ENCODE peak calls at places on chromosomes 1 and 21, in seven cellular contexts. K is suprapubic skin, T is psoas muscle, I is colonic mucosa, Y is ovary, P is stomach, B is choroid plexus epithelial cell. X is an unnamed sample.

GRCh38 chr1:17370618-17371017 is 1.4 kb upstream of the PADI6 start:
- DNase-seq in K (no peak), T (no peak), I (no peak), Y (no peak), P (no peak), B (no peak), X (no peak)

GRCh38 chr1:56627636-56628039 is 17.5 kb upstream of the PRKAA2 start:
- DNase-seq in K (no peak), T (no peak), I (no peak), Y (no peak), P (no peak), B (peak; percentile 44), X (peak; percentile 8)

GRCh38 chr1:63408331-63408730 is 40.9 kb downstream of the ALG6 start:
- DNase-seq in K (no peak), T (no peak), I (no peak), Y (no peak), P (no peak), B (no peak), X (peak; percentile 46)

GRCh38 chr1:11908139-11909021 is 17.8 kb downstream of the KIAA2013 start:
- DNase-seq in K (peak; percentile 92), T (peak; percentile 87), I (peak; percentile 94), Y (peak; percentile 92), P (peak; percentile 92), B (peak; percentile 98), X (peak; percentile 97)

GRCh38 chr1:211386931-211387330 is 60.3 kb downstream of the TRAF5 start:
- DNase-seq in K (no peak), T (no peak), I (no peak), Y (no peak), P (no peak), B (peak; percentile 34), X (no peak)

GRCh38 chr1:160993544-160993943 is 27.4 kb downstream of the F11R start:
- DNase-seq in K (no peak), T (no peak), I (no peak), Y (no peak), P (no peak), B (peak; percentile 88), X (peak; percentile 48)

GRCh38 chr1:61561666-61562065 is 163.3 kb downstream of the TM2D1 start:
- DNase-seq in K (no peak), T (no peak), I (no peak), Y (no peak), P (no peak), B (peak; percentile 22), X (peak; percentile 76)

GRCh38 chr1:236659792-236660587 is 26.3 kb upstream of the ACTN2 start:
- DNase-seq in K (no peak), T (no peak), I (no peak), Y (no peak), P (no peak), B (no peak), X (no peak)

GRCh38 chr1:241972703-241973375 is 15.3 kb downstream of the BECN2 start:
- DNase-seq in K (no peak), T (no peak), I (no peak), Y (no peak), P (no peak), B (peak; percentile 49), X (peak; percentile 15)

GRCh38 chr21:43278359-43278758 is 109.6 kb downstream of the CRYAA start:
- DNase-seq in K (no peak), T (peak; percentile 33), I (no peak), Y (no peak), P (no peak), B (no peak), X (no peak)

GRCh38 chr1:198291924-198292323 is 135.1 kb downstream of the NEK7 start:
- DNase-seq in K (no peak), T (no peak), I (no peak), Y (no peak), P (no peak), B (no peak), X (no peak)

GRCh38 chr1:66624412-66625060 is 90.6 kb downstream of the SGIP1 start:
- DNase-seq in K (no peak), T (no peak), I (no peak), Y (no peak), P (no peak), B (peak; percentile 86), X (peak; percentile 54)

GRCh38 chr1:42721926-42722325 is 18.1 kb downstream of the CLDN19 start:
- DNase-seq in K (peak; percentile 6), T (no peak), I (no peak), Y (no peak), P (no peak), B (no peak), X (peak; percentile 34)

GRCh38 chr21:35427320-35428040 is 378.4 kb upstream of the RUNX1 start:
- DNase-seq in K (peak; percentile 73), T (no peak), I (no peak), Y (peak; percentile 20), P (no peak), B (no peak), X (no peak)

GRCh38 chr21:42143111-42143510 is 72.0 kb downstream of the UMODL1 start:
- DNase-seq in K (no peak), T (no peak), I (no peak), Y (no peak), P (no peak), B (no peak), X (no peak)

GRCh38 chr1:117237701-117238413 is 27.1 kb upstream of the VTCN1 start:
- DNase-seq in K (no peak), T (no peak), I (no peak), Y (peak; percentile 31), P (no peak), B (peak; percentile 27), X (no peak)

GRCh38 chr1:8082945-8083344 is 56.8 kb upstream of the ERRFI1 start:
- DNase-seq in K (no peak), T (no peak), I (no peak), Y (peak; percentile 42), P (no peak), B (peak; percentile 82), X (peak; percentile 71)

GRCh38 chr1:18324246-18324645 is 156.5 kb upstream of the KLHDC7A start:
- DNase-seq in K (no peak), T (no peak), I (no peak), Y (no peak), P (no peak), B (no peak), X (no peak)

GRCh38 chr1:96424882-96425281 is 296.7 kb upstream of the PTBP2 start:
- DNase-seq in K (no peak), T (no peak), I (no peak), Y (no peak), P (no peak), B (peak; percentile 53), X (no peak)

GRCh38 chr1:224266105-224266935 is 63.7 kb downstream of the NVL start:
- DNase-seq in K (no peak), T (no peak), I (no peak), Y (no peak), P (no peak), B (peak; percentile 15), X (no peak)

GRCh38 chr1:229430761-229431269 is 3.1 kb downstream of the ACTA1 start:
- DNase-seq in K (no peak), T (peak; percentile 94), I (peak; percentile 38), Y (no peak), P (peak; percentile 47), B (peak; percentile 54), X (peak; percentile 71)

GRCh38 chr1:196558424-196558823 is 49.8 kb downstream of the KCNT2 start:
- DNase-seq in K (no peak), T (no peak), I (no peak), Y (peak; percentile 43), P (no peak), B (peak; percentile 95), X (peak; percentile 52)

GRCh38 chr1:39576016-39576657 is 453 bp downstream of the PABPC4 start:
- DNase-seq in K (no peak), T (peak; percentile 81), I (peak; percentile 37), Y (peak; percentile 33), P (peak; percentile 30), B (peak; percentile 19), X (peak; percentile 38)

GRCh38 chr1:244461254-244462071 is at the start of gene CATSPERE:
- DNase-seq in K (peak; percentile 89), T (peak; percentile 94), I (peak; percentile 84), Y (peak; percentile 73), P (peak; percentile 93), B (peak; percentile 92), X (peak; percentile 94)

GRCh38 chr1:31736675-31737074 is 27.5 kb downstream of the ADGRB2 start:
- DNase-seq in K (no peak), T (no peak), I (peak; percentile 44), Y (no peak), P (peak; percentile 66), B (no peak), X (no peak)

GRCh38 chr1:154433161-154433681 is 28.1 kb downstream of the IL6R start:
- DNase-seq in K (peak; percentile 78), T (peak; percentile 74), I (no peak), Y (no peak), P (no peak), B (no peak), X (no peak)

GRCh38 chr21:33028759-33029511 is 3.2 kb downstream of the OLIG2 start:
- DNase-seq in K (no peak), T (no peak), I (no peak), Y (no peak), P (no peak), B (no peak), X (no peak)

GRCh38 chr1:1244192-1244811 is 2.2 kb downstream of the C1QTNF12 start:
- DNase-seq in K (no peak), T (no peak), I (peak; percentile 83), Y (no peak), P (peak; percentile 64), B (no peak), X (no peak)
- H3K4me3 ChIP-seq in K (no peak overlapping the region), T (peak overlapping the region; percentile 44), I (peak overlapping the region; percentile 40), Y (no peak overlapping the region), P (no peak overlapping the region), B (no peak overlapping the region), X (no peak overlapping the region)

GRCh38 chr1:181676269-181676668 is 193.0 kb downstream of the CACNA1E start:
- DNase-seq in K (no peak), T (no peak), I (peak; percentile 51), Y (no peak), P (peak; percentile 49), B (peak; percentile 2), X (no peak)
- TF ChIP-seq CTCF in K (peak; percentile 19), T (peak; percentile 51), I (peak; percentile 36), Y (no peak), P (no peak), B (no peak), X (no peak)

DNA sequence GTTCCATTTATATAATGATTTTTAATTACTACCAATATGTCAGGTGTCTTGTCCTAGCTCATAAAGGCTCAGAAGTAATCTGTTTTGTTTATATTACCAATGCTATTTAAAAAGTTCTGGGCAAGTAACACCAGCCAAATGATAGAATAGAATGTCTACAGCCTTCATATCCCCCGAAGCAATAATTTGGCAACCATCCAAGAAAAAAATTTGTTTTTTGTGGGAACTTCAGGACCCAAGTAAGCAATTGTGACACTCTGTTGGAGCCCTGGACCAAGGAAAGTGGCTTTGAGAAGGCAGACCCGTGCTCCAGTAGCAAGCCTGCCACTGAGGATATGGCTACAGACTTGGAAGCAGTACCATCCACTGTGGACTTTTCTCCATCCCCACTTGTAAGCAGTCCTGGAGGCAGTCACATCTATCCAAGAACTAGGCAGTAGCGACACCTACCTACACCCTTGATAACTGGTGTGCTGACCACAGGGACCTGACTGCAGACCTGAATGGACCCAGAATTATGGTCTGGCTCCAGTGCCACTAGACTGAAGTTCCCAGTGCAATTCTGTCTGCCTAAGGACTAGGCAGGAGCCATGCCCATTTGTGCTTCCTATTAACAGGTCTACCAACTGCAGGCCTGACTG is 870.7 kb upstream of the ADGRL2 start:
- DNase-seq in K (no peak), T (no peak), I (no peak), Y (no peak), P (no peak), B (no peak), X (no peak)
- H3K4me3 ChIP-seq in K (no peak overlapping the region), T (no peak overlapping the region), I (no peak overlapping the region), Y (no peak overlapping the region), P (no peak overlapping the region), B (no peak overlapping the region), X (no peak overlapping the region)

GRCh38 chr1:49765034-49765433 is 258.7 kb downstream of the AGBL4 start:
- DNase-seq in K (no peak), T (no peak), I (no peak), Y (no peak), P (no peak), B (no peak), X (no peak)
- TF ChIP-seq CTCF in K (no peak), T (no peak), I (no peak), Y (no peak), P (no peak), B (no peak), X (no peak)